ENCODE peak calls at places on chromosomes 4 and X, in six cellular contexts. One of them, this sample, is unnamed.

GRCh38 chr4:72909461-72909860 is 160.1 kb downstream of the COX18 start:
- DNase-seq in adipocyte: no peak
- DNase-seq in CD8-positive, alpha-beta T cell: no peak
- DNase-seq in Caco-2: peak
- DNase-seq in Karpas-422: peak
- DNase-seq in fibroblast of the aortic adventitia: peak
- DNase-seq in this sample: no peak

GRCh38 chrX:15816886-15817285 is 26.6 kb downstream of the ZRSR2 start:
- DNase-seq in adipocyte: no peak
- DNase-seq in CD8-positive, alpha-beta T cell: no peak
- DNase-seq in Caco-2: no peak
- DNase-seq in Karpas-422: no peak
- DNase-seq in fibroblast of the aortic adventitia: no peak
- DNase-seq in this sample: no peak

GRCh38 chr4:22190855-22191254 is 242.3 kb upstream of the KCNIP4 start:
- DNase-seq in adipocyte: peak
- DNase-seq in CD8-positive, alpha-beta T cell: no peak
- DNase-seq in Caco-2: no peak
- DNase-seq in Karpas-422: no peak
- DNase-seq in fibroblast of the aortic adventitia: peak
- DNase-seq in this sample: no peak

GRCh38 chr4:182643801-182644311 is 273.3 kb downstream of the DCTD start:
- DNase-seq in adipocyte: peak
- DNase-seq in CD8-positive, alpha-beta T cell: no peak
- DNase-seq in Caco-2: no peak
- DNase-seq in Karpas-422: no peak
- DNase-seq in fibroblast of the aortic adventitia: peak
- DNase-seq in this sample: no peak

GRCh38 chr4:3369781-3370660 is 71.7 kb upstream of the HGFAC start:
- DNase-seq in adipocyte: peak
- DNase-seq in CD8-positive, alpha-beta T cell: no peak
- DNase-seq in Caco-2: no peak
- DNase-seq in Karpas-422: no peak
- DNase-seq in fibroblast of the aortic adventitia: peak
- DNase-seq in this sample: peak

GRCh38 chr4:84481879-84482245 is 17.2 kb downstream of the NKX6-1 start:
- DNase-seq in adipocyte: no peak
- DNase-seq in CD8-positive, alpha-beta T cell: no peak
- DNase-seq in Caco-2: no peak
- DNase-seq in Karpas-422: no peak
- DNase-seq in fibroblast of the aortic adventitia: no peak
- DNase-seq in this sample: no peak

GRCh38 chrX:22889824-22890223 is 109.9 kb upstream of the DDX53 start:
- DNase-seq in adipocyte: no peak
- DNase-seq in CD8-positive, alpha-beta T cell: no peak
- DNase-seq in Caco-2: no peak
- DNase-seq in Karpas-422: no peak
- DNase-seq in fibroblast of the aortic adventitia: no peak
- DNase-seq in this sample: no peak

GRCh38 chr4:3416821-3417221 is 24.9 kb upstream of the HGFAC start:
- DNase-seq in adipocyte: no peak
- DNase-seq in CD8-positive, alpha-beta T cell: no peak
- DNase-seq in Caco-2: no peak
- DNase-seq in Karpas-422: no peak
- DNase-seq in fibroblast of the aortic adventitia: no peak
- DNase-seq in this sample: no peak

GRCh38 chrX:42944381-42944998 is 166.5 kb upstream of the PPP1R2C start:
- DNase-seq in adipocyte: no peak
- DNase-seq in CD8-positive, alpha-beta T cell: no peak
- DNase-seq in Caco-2: no peak
- DNase-seq in Karpas-422: no peak
- DNase-seq in fibroblast of the aortic adventitia: no peak
- DNase-seq in this sample: no peak

GRCh38 chr4:83320548-83320947 is 14.1 kb downstream of the HPSE start:
- DNase-seq in adipocyte: no peak
- DNase-seq in CD8-positive, alpha-beta T cell: no peak
- DNase-seq in Caco-2: no peak
- DNase-seq in Karpas-422: no peak
- DNase-seq in fibroblast of the aortic adventitia: peak
- DNase-seq in this sample: no peak

GRCh38 chr4:1410491-1411325 is 4.5 kb upstream of the NKX1-1 start:
- DNase-seq in adipocyte: peak
- DNase-seq in CD8-positive, alpha-beta T cell: no peak
- DNase-seq in Caco-2: peak
- DNase-seq in Karpas-422: peak
- DNase-seq in fibroblast of the aortic adventitia: peak
- DNase-seq in this sample: peak

GRCh38 chr4:41981456-41981855 is at the start of gene DCAF4L1:
- DNase-seq in adipocyte: no peak
- DNase-seq in CD8-positive, alpha-beta T cell: no peak
- DNase-seq in Caco-2: no peak
- DNase-seq in Karpas-422: no peak
- DNase-seq in fibroblast of the aortic adventitia: no peak
- DNase-seq in this sample: no peak

GRCh38 chr4:1414831-1415680 is 8.8 kb upstream of the NKX1-1 start:
- DNase-seq in adipocyte: no peak
- DNase-seq in CD8-positive, alpha-beta T cell: no peak
- DNase-seq in Caco-2: no peak
- DNase-seq in Karpas-422: no peak
- DNase-seq in fibroblast of the aortic adventitia: no peak
- DNase-seq in this sample: no peak

GRCh38 chrX:130669233-130669632 is 233.8 kb downstream of the ENOX2 start:
- DNase-seq in adipocyte: peak
- DNase-seq in CD8-positive, alpha-beta T cell: no peak
- DNase-seq in Caco-2: no peak
- DNase-seq in Karpas-422: no peak
- DNase-seq in fibroblast of the aortic adventitia: peak
- DNase-seq in this sample: no peak

GRCh38 chrX:100695302-100695701 is 36.6 kb downstream of the SYTL4 start:
- DNase-seq in adipocyte: no peak
- DNase-seq in CD8-positive, alpha-beta T cell: no peak
- DNase-seq in Caco-2: peak
- DNase-seq in Karpas-422: no peak
- DNase-seq in fibroblast of the aortic adventitia: no peak
- DNase-seq in this sample: peak

GRCh38 chr4:56650259-56651070 is 30.6 kb downstream of the HOPX start:
- DNase-seq in adipocyte: no peak
- DNase-seq in CD8-positive, alpha-beta T cell: no peak
- DNase-seq in Caco-2: no peak
- DNase-seq in Karpas-422: no peak
- DNase-seq in fibroblast of the aortic adventitia: no peak
- DNase-seq in this sample: no peak

GRCh38 chr4:89661490-89661889 is 175.5 kb downstream of the SNCA start:
- DNase-seq in adipocyte: peak
- DNase-seq in CD8-positive, alpha-beta T cell: no peak
- DNase-seq in Caco-2: peak
- DNase-seq in Karpas-422: no peak
- DNase-seq in fibroblast of the aortic adventitia: peak
- DNase-seq in this sample: no peak

GRCh38 chr4:78610546-78611214 is 59.1 kb downstream of the ANXA3 start:
- DNase-seq in adipocyte: peak
- DNase-seq in CD8-positive, alpha-beta T cell: no peak
- DNase-seq in Caco-2: no peak
- DNase-seq in Karpas-422: peak
- DNase-seq in fibroblast of the aortic adventitia: peak
- DNase-seq in this sample: no peak

GRCh38 chr4:106676173-106676921 is 307.8 kb upstream of the GIMD1 start:
- DNase-seq in adipocyte: peak
- DNase-seq in CD8-positive, alpha-beta T cell: no peak
- DNase-seq in Caco-2: no peak
- DNase-seq in Karpas-422: no peak
- DNase-seq in fibroblast of the aortic adventitia: no peak
- DNase-seq in this sample: no peak

GRCh38 chrX:39603291-39603690 is 494.5 kb downstream of the BCOR start:
- DNase-seq in adipocyte: peak
- DNase-seq in CD8-positive, alpha-beta T cell: no peak
- DNase-seq in Caco-2: no peak
- DNase-seq in Karpas-422: no peak
- DNase-seq in fibroblast of the aortic adventitia: no peak
- DNase-seq in this sample: no peak

GRCh38 chr4:156888762-156889161 is 82.8 kb downstream of the PDGFC start:
- DNase-seq in adipocyte: peak
- DNase-seq in CD8-positive, alpha-beta T cell: no peak
- DNase-seq in Caco-2: no peak
- DNase-seq in Karpas-422: no peak
- DNase-seq in fibroblast of the aortic adventitia: peak
- DNase-seq in this sample: no peak

GRCh38 chrX:37746268-37746931 is 33.5 kb upstream of the CYBB start:
- DNase-seq in adipocyte: no peak
- DNase-seq in CD8-positive, alpha-beta T cell: no peak
- DNase-seq in Caco-2: no peak
- DNase-seq in Karpas-422: no peak
- DNase-seq in fibroblast of the aortic adventitia: no peak
- DNase-seq in this sample: no peak

GRCh38 chr4:130023088-130023487 is 927.1 kb downstream of the C4orf33 start:
- DNase-seq in adipocyte: no peak
- DNase-seq in CD8-positive, alpha-beta T cell: no peak
- DNase-seq in Caco-2: no peak
- DNase-seq in Karpas-422: no peak
- DNase-seq in fibroblast of the aortic adventitia: no peak
- DNase-seq in this sample: no peak

GRCh38 chrX:37955273-37955672 is 51.1 kb upstream of the SYTL5 start:
- DNase-seq in adipocyte: peak
- DNase-seq in CD8-positive, alpha-beta T cell: no peak
- DNase-seq in Caco-2: no peak
- DNase-seq in Karpas-422: no peak
- DNase-seq in fibroblast of the aortic adventitia: no peak
- DNase-seq in this sample: no peak

GRCh38 chr4:93217423-93217822 is 611.1 kb upstream of the ATOH1 start:
- DNase-seq in adipocyte: no peak
- DNase-seq in CD8-positive, alpha-beta T cell: no peak
- DNase-seq in Caco-2: no peak
- DNase-seq in Karpas-422: no peak
- DNase-seq in fibroblast of the aortic adventitia: no peak
- DNase-seq in this sample: no peak

GRCh38 chr4:16043820-16044554 is 39.8 kb downstream of the PROM1 start:
- DNase-seq in adipocyte: peak
- DNase-seq in CD8-positive, alpha-beta T cell: no peak
- DNase-seq in Caco-2: no peak
- DNase-seq in Karpas-422: no peak
- DNase-seq in fibroblast of the aortic adventitia: no peak
- DNase-seq in this sample: peak

GRCh38 chr4:3401436-3402171 is 40.2 kb upstream of the HGFAC start:
- DNase-seq in adipocyte: no peak
- DNase-seq in CD8-positive, alpha-beta T cell: no peak
- DNase-seq in Caco-2: no peak
- DNase-seq in Karpas-422: no peak
- DNase-seq in fibroblast of the aortic adventitia: no peak
- DNase-seq in this sample: no peak

GRCh38 chrX:110180176-110180927 is 137.5 kb downstream of the AMMECR1 start:
- DNase-seq in adipocyte: peak
- DNase-seq in CD8-positive, alpha-beta T cell: no peak
- DNase-seq in Caco-2: no peak
- DNase-seq in Karpas-422: no peak
- DNase-seq in fibroblast of the aortic adventitia: peak
- DNase-seq in this sample: no peak

GRCh38 chr4:163755013-163755412 is 260.5 kb downstream of the TMA16 start:
- DNase-seq in adipocyte: no peak
- DNase-seq in CD8-positive, alpha-beta T cell: no peak
- DNase-seq in Caco-2: no peak
- DNase-seq in Karpas-422: peak
- DNase-seq in fibroblast of the aortic adventitia: peak
- DNase-seq in this sample: peak

GRCh38 chrX:129472116-129472515 is 51.2 kb downstream of the SMARCA1 start:
- DNase-seq in adipocyte: peak
- DNase-seq in CD8-positive, alpha-beta T cell: no peak
- DNase-seq in Caco-2: no peak
- DNase-seq in Karpas-422: no peak
- DNase-seq in fibroblast of the aortic adventitia: peak
- DNase-seq in this sample: peak

GRCh38 chrX:15398874-15399273 is 14.7 kb upstream of the VEGFD start:
- DNase-seq in adipocyte: no peak
- DNase-seq in CD8-positive, alpha-beta T cell: no peak
- DNase-seq in Caco-2: no peak
- DNase-seq in Karpas-422: no peak
- DNase-seq in fibroblast of the aortic adventitia: no peak
- DNase-seq in this sample: no peak

GRCh38 chrX:153226344-153227190 is 47.5 kb downstream of the MAGEA1 start:
- DNase-seq in adipocyte: peak
- DNase-seq in CD8-positive, alpha-beta T cell: no peak
- DNase-seq in Caco-2: peak
- DNase-seq in Karpas-422: peak
- DNase-seq in fibroblast of the aortic adventitia: peak
- DNase-seq in this sample: peak
- H3K4me3 ChIP-seq in adipocyte: peak
- H3K4me3 ChIP-seq in CD8-positive, alpha-beta T cell: no peak
- H3K4me3 ChIP-seq in Caco-2: no peak
- H3K4me3 ChIP-seq in Karpas-422: no peak
- H3K4me3 ChIP-seq in fibroblast of the aortic adventitia: no peak
- H3K4me3 ChIP-seq in this sample: no peak

DNA sequence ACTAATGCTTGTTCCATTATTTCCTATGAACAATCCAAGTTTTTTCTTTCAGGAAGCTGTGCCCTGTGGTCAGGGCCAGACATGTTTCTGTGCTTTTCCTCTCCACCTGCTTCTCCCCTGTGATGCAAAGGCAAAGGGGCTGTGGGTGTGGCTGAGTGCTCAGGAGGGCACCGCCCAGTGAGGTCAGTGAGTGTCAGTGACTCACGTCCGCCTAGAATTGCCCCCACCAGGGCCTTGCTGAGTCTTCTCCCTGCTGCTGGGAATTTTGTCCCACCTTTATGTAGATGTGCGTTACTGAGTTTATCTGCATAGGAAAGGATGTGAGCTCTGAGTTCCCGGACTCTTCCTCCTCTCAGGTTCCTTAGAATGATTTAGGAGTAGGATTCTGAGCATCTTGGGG is 283.2 kb downstream of the DCHS2 start:
- DNase-seq in adipocyte: no peak
- DNase-seq in CD8-positive, alpha-beta T cell: no peak
- DNase-seq in Caco-2: no peak
- DNase-seq in Karpas-422: peak
- DNase-seq in fibroblast of the aortic adventitia: no peak
- DNase-seq in this sample: no peak
- H3K4me3 ChIP-seq in adipocyte: no peak
- H3K4me3 ChIP-seq in CD8-positive, alpha-beta T cell: no peak
- H3K4me3 ChIP-seq in Caco-2: no peak
- H3K4me3 ChIP-seq in Karpas-422: no peak
- H3K4me3 ChIP-seq in fibroblast of the aortic adventitia: no peak
- H3K4me3 ChIP-seq in this sample: no peak

GRCh38 chrX:140190441-140191108 is 225.3 kb upstream of the CXorf66 start:
- DNase-seq in adipocyte: no peak
- DNase-seq in CD8-positive, alpha-beta T cell: no peak
- DNase-seq in Caco-2: no peak
- DNase-seq in Karpas-422: no peak
- DNase-seq in fibroblast of the aortic adventitia: peak
- DNase-seq in this sample: no peak
- H3K4me3 ChIP-seq in adipocyte: no peak
- H3K4me3 ChIP-seq in CD8-positive, alpha-beta T cell: no peak
- H3K4me3 ChIP-seq in Caco-2: no peak
- H3K4me3 ChIP-seq in Karpas-422: no peak
- H3K4me3 ChIP-seq in fibroblast of the aortic adventitia: no peak
- H3K4me3 ChIP-seq in this sample: no peak

GRCh38 chrX:75786290-75786689 is 1.2 kb upstream of the MAGEE2 start:
- DNase-seq in adipocyte: no peak
- DNase-seq in CD8-positive, alpha-beta T cell: no peak
- DNase-seq in Caco-2: no peak
- DNase-seq in Karpas-422: no peak
- DNase-seq in fibroblast of the aortic adventitia: no peak
- DNase-seq in this sample: no peak

GRCh38 chrX:75781618-75782017 is 3.4 kb downstream of the MAGEE2 start:
- DNase-seq in adipocyte: no peak
- DNase-seq in CD8-positive, alpha-beta T cell: no peak
- DNase-seq in Caco-2: no peak
- DNase-seq in Karpas-422: no peak
- DNase-seq in fibroblast of the aortic adventitia: no peak
- DNase-seq in this sample: no peak

GRCh38 chrX:75784689-75785491 is at the start of gene MAGEE2:
- DNase-seq in adipocyte: no peak
- DNase-seq in CD8-positive, alpha-beta T cell: no peak
- DNase-seq in Caco-2: no peak
- DNase-seq in Karpas-422: no peak
- DNase-seq in fibroblast of the aortic adventitia: no peak
- DNase-seq in this sample: no peak
- H3K4me3 ChIP-seq in adipocyte: peak
- H3K4me3 ChIP-seq in CD8-positive, alpha-beta T cell: peak
- H3K4me3 ChIP-seq in Caco-2: no peak
- H3K4me3 ChIP-seq in Karpas-422: no peak
- H3K4me3 ChIP-seq in fibroblast of the aortic adventitia: no peak
- H3K4me3 ChIP-seq in this sample: no peak

This sample was measured in HAP-1.